ENCODE peak calls at places on chromosomes 2 and 18, in seven cellular contexts. O is GM23248; N is CD4-positive, alpha-beta T cell; X is left ventricle myocardium inferior; K is adipocyte; J is body of pancreas; R is ascending aorta. C is an unnamed sample. For H3K9me3, the result is how much of the 10 kb centered on the place peaks cover.

GRCh38 chr18:25121442-25121841 is 230.5 kb downstream of the ZNF521 start:
- DNase-seq in N (no peak), R (no peak), K (no peak), X (no peak), O (no peak), J (no peak), C (no peak)

GRCh38 chr2:134235771-134236170 is 18.1 kb upstream of the MGAT5 start:
- DNase-seq in O (peak), R (no peak), J (no peak), K (peak), N (no peak), X (no peak), C (no peak)

GRCh38 chr2:161128885-161129284 is 31.3 kb upstream of the TANK start:
- DNase-seq in N (no peak), R (no peak), K (no peak), J (no peak), O (no peak), X (no peak), C (no peak)

GRCh38 chr2:1136071-1136470 is 185.4 kb downstream of the SNTG2 start:
- DNase-seq in N (no peak), R (no peak), X (no peak), K (peak), O (peak), J (no peak), C (no peak)

GRCh38 chr18:7921938-7922587 is 354.9 kb downstream of the PTPRM start:
- DNase-seq in N (no peak), X (no peak), J (peak), O (peak), R (no peak), K (peak), C (no peak)

GRCh38 chr2:37773354-37773753 is 101.9 kb upstream of the CDC42EP3 start:
- DNase-seq in X (no peak), O (no peak), N (no peak), J (no peak), R (no peak), K (no peak), C (peak)

GRCh38 chr2:205590759-205591158 is 91.5 kb upstream of the NRP2 start:
- DNase-seq in J (no peak), R (no peak), K (peak), O (peak), X (no peak), N (no peak), C (no peak)

GRCh38 chr18:8362863-8363262 is 246.4 kb upstream of the RAB12 start:
- DNase-seq in O (no peak), K (no peak), N (no peak), R (no peak), X (no peak), J (no peak), C (no peak)

GRCh38 chr2:165055081-165055879 is 100.0 kb upstream of the SLC38A11 start:
- DNase-seq in X (no peak), N (no peak), O (no peak), J (no peak), R (no peak), K (no peak), C (no peak)

GRCh38 chr2:54000122-54000521 is 29.3 kb upstream of the PSME4 start:
- DNase-seq in K (no peak), O (no peak), R (no peak), N (no peak), J (no peak), X (no peak), C (no peak)

GRCh38 chr2:240514631-240515030 is 43.2 kb downstream of the ANKMY1 start:
- DNase-seq in R (no peak), O (no peak), K (no peak), N (no peak), X (no peak), J (no peak), C (no peak)

GRCh38 chr2:129300456-129300855 is 679.0 kb upstream of the RAB6C start:
- DNase-seq in J (no peak), N (no peak), K (no peak), O (no peak), X (no peak), R (no peak), C (peak)

GRCh38 chr2:137525644-137526190 is 438.6 kb upstream of the HNMT start:
- DNase-seq in J (no peak), R (no peak), O (no peak), N (no peak), K (no peak), X (no peak), C (no peak)

GRCh38 chr18:36298113-36298701 is 694 bp downstream of the FHOD3 start:
- DNase-seq in R (no peak), J (no peak), O (peak), X (no peak), K (peak), N (no peak), C (peak)

GRCh38 chr2:144254342-144255235 is 265.3 kb downstream of the ZEB2 start:
- DNase-seq in N (no peak), J (no peak), X (no peak), K (no peak), O (no peak), R (no peak), C (no peak)

GRCh38 chr2:144258154-144258553 is 261.8 kb downstream of the ZEB2 start:
- DNase-seq in K (no peak), R (no peak), J (no peak), N (no peak), X (no peak), O (no peak), C (no peak)

GRCh38 chr2:144253743-144254142 is 266.2 kb downstream of the ZEB2 start:
- DNase-seq in R (no peak), K (no peak), O (no peak), J (no peak), X (no peak), N (no peak), C (no peak)

GRCh38 chr2:144259332-144259731 is 260.6 kb downstream of the ZEB2 start:
- DNase-seq in N (no peak), K (no peak), X (no peak), J (no peak), R (no peak), O (no peak), C (no peak)

DNA sequence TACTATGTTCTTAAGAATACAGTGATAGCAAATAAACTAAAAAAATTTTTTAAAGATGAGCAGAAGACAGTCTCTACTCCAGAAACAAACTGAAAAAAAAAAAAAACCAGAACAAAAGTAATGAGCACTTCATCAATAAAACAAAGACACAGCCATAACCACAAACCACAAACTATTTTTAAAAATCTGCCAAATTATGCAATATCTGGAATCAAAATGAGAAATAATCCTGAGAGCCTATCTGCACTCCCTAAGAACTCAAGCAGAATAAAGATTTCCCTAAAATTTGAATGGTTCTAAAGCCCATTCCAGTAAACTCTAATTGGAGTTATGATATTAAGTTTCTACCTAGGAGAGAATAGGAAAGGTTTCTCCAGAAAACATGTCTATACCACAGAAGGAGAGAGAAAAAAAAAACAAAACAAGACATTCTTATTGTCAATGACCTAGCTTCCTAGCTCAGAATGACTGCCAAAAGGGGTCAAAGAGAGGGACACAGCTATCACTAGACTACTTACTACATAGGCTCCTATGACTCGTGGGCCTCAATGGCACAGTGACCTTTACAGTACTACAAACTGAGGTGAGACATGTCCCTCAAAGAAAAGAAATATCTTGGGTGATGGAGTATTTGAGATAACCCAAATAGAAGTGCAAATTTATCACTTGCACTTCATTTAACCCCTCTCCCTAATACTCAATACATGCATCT is 262.8 kb downstream of the ZEB2 start:
- DNase-seq in J (no peak), X (no peak), N (no peak), K (peak), R (no peak), O (peak), C (no peak)
- H3K9me3 ChIP-seq in J (under half), X (half or more), N (under half), K (under half), R (under half), O (under half), C (under half)

GRCh38 chr2:2399390-2399789 is 68.3 kb upstream of the MYT1L start:
- DNase-seq in O (no peak), X (no peak), R (no peak), N (no peak), K (no peak), J (no peak), C (no peak)
- H3K9me3 ChIP-seq in O (under half), X (under half), R (under half), N (under half), K (under half), J (under half), C (under half)

GRCh38 chr2:127358044-127358443 is 29.7 kb downstream of the MAP3K2 start:
- DNase-seq in K (no peak), N (no peak), J (no peak), O (no peak), X (no peak), R (no peak), C (no peak)
- H3K9me3 ChIP-seq in K (under half), N (under half), J (under half), O (under half), X (under half), R (under half), C (under half)

DNA sequence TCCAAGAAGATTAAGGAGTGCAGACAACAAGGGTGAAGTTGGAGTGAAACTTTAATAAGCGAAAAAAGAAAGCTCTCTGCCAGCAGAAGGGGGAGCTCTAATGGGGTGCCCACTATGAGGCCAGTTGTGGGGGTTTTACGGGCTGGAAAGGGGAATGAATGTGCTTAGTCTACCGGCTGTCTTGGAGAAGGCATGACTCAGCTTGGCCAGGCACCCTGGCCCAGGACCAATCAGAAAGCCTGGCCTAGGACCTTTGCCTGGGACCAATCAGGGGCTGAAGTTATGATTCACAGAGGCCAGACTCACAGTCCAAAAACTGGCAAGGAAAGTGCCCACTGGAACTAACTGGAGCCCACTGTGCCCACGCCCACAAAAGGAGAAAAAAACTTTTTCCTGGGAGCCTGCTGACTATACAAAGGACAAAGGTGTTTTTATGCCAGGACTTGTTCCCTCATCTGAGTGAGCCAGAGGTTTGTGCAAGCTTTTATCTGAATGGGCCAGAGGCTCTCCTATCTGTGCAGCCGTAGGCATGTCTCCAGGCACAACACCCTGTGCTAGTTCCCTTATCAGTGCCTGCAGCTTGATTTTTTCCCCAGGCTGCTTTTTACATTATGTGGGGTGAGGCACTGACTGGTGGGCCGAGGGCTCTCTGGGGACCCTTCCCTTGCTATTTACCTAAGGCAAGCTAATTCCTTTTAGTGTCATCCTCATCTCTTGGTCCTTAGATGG is 18.6 kb downstream of the CMPK2 start:
- DNase-seq in X (no peak), J (no peak), O (no peak), N (no peak), K (no peak), R (no peak), C (no peak)
- H3K9me3 ChIP-seq in X (half or more), J (half or more), O (under half), N (half or more), K (half or more), R (half or more), C (under half)

GRCh38 chr18:70338890-70339289 is 50.0 kb downstream of the SOCS6 start:
- DNase-seq in J (no peak), K (no peak), R (no peak), N (no peak), O (no peak), X (no peak), C (no peak)
- H3K9me3 ChIP-seq in J (under half), K (under half), R (under half), N (under half), O (under half), X (under half), C (under half)

GRCh38 chr2:5236308-5236707 is 455.9 kb upstream of the SOX11 start:
- DNase-seq in X (no peak), O (no peak), R (no peak), J (no peak), N (no peak), K (no peak), C (no peak)
- H3K9me3 ChIP-seq in X (under half), O (under half), R (under half), J (under half), N (under half), K (under half), C (under half)

C was measured in left lung.